ENCODE peak calls at places on chromosomes 12 and 14, in eight cellular contexts. One of them, this sample, is unnamed.

GRCh38 chr12:113271853-113272561 is 50.7 kb downstream of the TPCN1 start:
- DNase-seq in epithelial cell of proximal tubule: peak
- DNase-seq in fibroblast of lung: peak
- DNase-seq in bronchial epithelial cell: peak
- DNase-seq in AG09309: peak
- DNase-seq in fibroblast of mammary gland: peak
- DNase-seq in thoracic aorta: peak
- DNase-seq in AG04450: peak
- DNase-seq in this sample: peak

GRCh38 chr14:101197595-101198397 is 294.3 kb upstream of the RTL1 start:
- DNase-seq in fibroblast of mammary gland: no peak
- DNase-seq in bronchial epithelial cell: no peak
- DNase-seq in epithelial cell of proximal tubule: no peak
- DNase-seq in fibroblast of lung: no peak
- DNase-seq in AG04450: no peak
- DNase-seq in AG09309: no peak
- DNase-seq in thoracic aorta: no peak
- DNase-seq in this sample: no peak

GRCh38 chr14:65237956-65238355 is 135.6 kb upstream of the MAX start:
- DNase-seq in AG09309: no peak
- DNase-seq in thoracic aorta: no peak
- DNase-seq in bronchial epithelial cell: no peak
- DNase-seq in epithelial cell of proximal tubule: no peak
- DNase-seq in fibroblast of lung: peak
- DNase-seq in AG04450: no peak
- DNase-seq in fibroblast of mammary gland: no peak
- DNase-seq in this sample: no peak

GRCh38 chr12:125552223-125552747 is 487.1 kb downstream of the AACS start:
- DNase-seq in fibroblast of lung: no peak
- DNase-seq in thoracic aorta: no peak
- DNase-seq in AG04450: no peak
- DNase-seq in epithelial cell of proximal tubule: no peak
- DNase-seq in bronchial epithelial cell: no peak
- DNase-seq in fibroblast of mammary gland: no peak
- DNase-seq in AG09309: no peak
- DNase-seq in this sample: no peak

GRCh38 chr12:49304161-49304560 is 9.2 kb downstream of the PRPH start:
- DNase-seq in AG09309: peak
- DNase-seq in fibroblast of mammary gland: peak
- DNase-seq in epithelial cell of proximal tubule: no peak
- DNase-seq in bronchial epithelial cell: no peak
- DNase-seq in AG04450: peak
- DNase-seq in fibroblast of lung: peak
- DNase-seq in thoracic aorta: no peak
- DNase-seq in this sample: peak

GRCh38 chr12:84920331-84920730 is 7.7 kb upstream of the SLC6A15 start:
- DNase-seq in AG04450: no peak
- DNase-seq in fibroblast of lung: peak
- DNase-seq in epithelial cell of proximal tubule: no peak
- DNase-seq in thoracic aorta: no peak
- DNase-seq in fibroblast of mammary gland: peak
- DNase-seq in bronchial epithelial cell: peak
- DNase-seq in AG09309: no peak
- DNase-seq in this sample: peak

GRCh38 chr14:55157080-55157479 is 28.0 kb downstream of the LGALS3 start:
- DNase-seq in thoracic aorta: no peak
- DNase-seq in AG09309: no peak
- DNase-seq in epithelial cell of proximal tubule: no peak
- DNase-seq in AG04450: no peak
- DNase-seq in bronchial epithelial cell: no peak
- DNase-seq in fibroblast of lung: no peak
- DNase-seq in fibroblast of mammary gland: no peak
- DNase-seq in this sample: no peak

GRCh38 chr14:90298230-90298629 is 33.5 kb downstream of the NRDE2 start:
- DNase-seq in fibroblast of lung: no peak
- DNase-seq in thoracic aorta: no peak
- DNase-seq in epithelial cell of proximal tubule: no peak
- DNase-seq in bronchial epithelial cell: no peak
- DNase-seq in AG09309: no peak
- DNase-seq in AG04450: no peak
- DNase-seq in fibroblast of mammary gland: no peak
- DNase-seq in this sample: no peak

GRCh38 chr12:43882578-43883178 is 46.8 kb downstream of the TMEM117 start:
- DNase-seq in fibroblast of lung: peak
- DNase-seq in AG09309: peak
- DNase-seq in bronchial epithelial cell: peak
- DNase-seq in fibroblast of mammary gland: peak
- DNase-seq in epithelial cell of proximal tubule: peak
- DNase-seq in thoracic aorta: no peak
- DNase-seq in AG04450: peak
- DNase-seq in this sample: peak

DNA sequence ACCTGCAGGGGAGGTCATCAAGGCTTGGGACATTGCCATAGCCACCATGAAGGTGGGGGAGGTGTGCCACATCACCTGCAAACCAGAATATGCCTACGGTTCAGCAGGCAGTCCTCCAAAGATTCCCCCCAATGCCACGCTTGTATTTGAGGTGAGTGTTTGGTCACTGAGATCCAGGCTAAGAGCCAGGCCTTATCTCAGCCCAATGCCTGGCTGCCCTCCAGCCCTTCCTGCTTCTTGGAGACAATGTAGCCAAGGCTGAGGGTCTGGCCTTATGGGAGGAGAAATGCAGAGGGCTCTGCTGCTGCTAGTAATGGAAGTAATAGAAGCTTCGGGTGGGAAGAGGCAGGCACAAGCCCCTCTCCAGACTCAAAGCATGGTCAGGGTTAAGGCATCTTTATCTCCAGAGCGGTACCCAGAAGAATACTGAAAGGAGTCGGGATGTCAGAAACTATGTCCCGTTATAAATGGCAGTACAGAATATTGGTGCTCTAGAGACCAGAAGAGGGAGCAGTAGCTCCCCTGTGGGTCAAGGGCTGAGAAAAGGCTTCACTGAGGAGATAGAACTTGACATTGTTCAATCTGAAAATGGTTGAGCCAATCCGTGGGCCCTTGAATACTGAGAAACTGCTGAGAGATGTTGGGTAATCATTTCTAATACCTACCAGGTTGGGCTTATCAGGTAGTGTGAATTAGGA is 3.1 kb downstream of the FKBP4 start:
- DNase-seq in AG09309: no peak
- DNase-seq in epithelial cell of proximal tubule: no peak
- DNase-seq in fibroblast of lung: peak
- DNase-seq in fibroblast of mammary gland: no peak
- DNase-seq in AG04450: no peak
- DNase-seq in thoracic aorta: no peak
- DNase-seq in bronchial epithelial cell: no peak
- DNase-seq in this sample: peak
- TF ChIP-seq CTCF in AG09309: peak
- TF ChIP-seq CTCF in epithelial cell of proximal tubule: peak
- TF ChIP-seq CTCF in fibroblast of lung: no peak
- TF ChIP-seq CTCF in fibroblast of mammary gland: peak
- TF ChIP-seq CTCF in AG04450: peak
- TF ChIP-seq CTCF in thoracic aorta: no peak
- TF ChIP-seq CTCF in bronchial epithelial cell: peak
- TF ChIP-seq CTCF in this sample: peak

DNA sequence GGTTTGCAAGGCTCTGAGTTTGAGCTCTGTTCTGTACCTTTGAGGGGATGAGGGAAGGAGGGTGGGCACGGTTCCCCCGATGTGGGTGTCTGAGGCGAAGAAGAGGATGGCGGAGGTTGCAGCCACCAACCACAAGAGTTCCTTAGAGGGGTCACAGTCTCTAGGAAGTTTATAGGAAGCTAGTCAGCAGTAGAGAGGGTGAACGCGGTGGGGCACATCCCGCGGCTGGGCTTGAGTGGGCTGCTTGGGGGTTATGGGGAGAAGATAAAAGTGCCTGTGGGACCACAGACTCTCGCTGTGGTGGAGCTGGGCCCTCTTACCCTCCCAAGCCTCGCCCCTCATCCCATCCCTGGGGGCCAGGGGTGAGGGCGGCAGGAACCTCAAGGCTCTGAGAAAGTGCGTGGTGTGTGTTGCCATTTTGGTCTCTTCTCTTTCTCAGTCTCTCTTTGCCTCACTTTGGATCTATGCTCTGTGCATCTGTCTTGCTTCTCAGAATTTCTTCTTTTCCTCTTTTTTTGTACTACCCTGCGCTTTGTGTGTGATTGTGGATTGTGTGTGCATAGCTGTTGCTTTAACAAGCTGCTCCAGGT is 2.7 kb downstream of the CD4 start:
- DNase-seq in thoracic aorta: no peak
- DNase-seq in fibroblast of lung: no peak
- DNase-seq in bronchial epithelial cell: no peak
- DNase-seq in AG04450: no peak
- DNase-seq in fibroblast of mammary gland: no peak
- DNase-seq in AG09309: no peak
- DNase-seq in epithelial cell of proximal tubule: no peak
- DNase-seq in this sample: no peak
- H3K4me3 ChIP-seq in thoracic aorta: peak
- H3K4me3 ChIP-seq in fibroblast of lung: peak
- H3K4me3 ChIP-seq in bronchial epithelial cell: no peak
- H3K4me3 ChIP-seq in AG04450: no peak
- H3K4me3 ChIP-seq in fibroblast of mammary gland: no peak
- H3K4me3 ChIP-seq in AG09309: no peak
- H3K4me3 ChIP-seq in epithelial cell of proximal tubule: no peak
- H3K4me3 ChIP-seq in this sample: no peak

GRCh38 chr14:103298620-103299019 is 35.4 kb upstream of the EIF5 start:
- DNase-seq in fibroblast of lung: no peak
- DNase-seq in epithelial cell of proximal tubule: no peak
- DNase-seq in AG09309: no peak
- DNase-seq in AG04450: no peak
- DNase-seq in thoracic aorta: no peak
- DNase-seq in fibroblast of mammary gland: no peak
- DNase-seq in bronchial epithelial cell: no peak
- DNase-seq in this sample: no peak
- TF ChIP-seq CTCF in fibroblast of lung: no peak
- TF ChIP-seq CTCF in epithelial cell of proximal tubule: no peak
- TF ChIP-seq CTCF in AG09309: no peak
- TF ChIP-seq CTCF in AG04450: no peak
- TF ChIP-seq CTCF in thoracic aorta: no peak
- TF ChIP-seq CTCF in fibroblast of mammary gland: no peak
- TF ChIP-seq CTCF in bronchial epithelial cell: no peak
- TF ChIP-seq CTCF in this sample: no peak

GRCh38 chr14:104970231-104971068 is 7.7 kb downstream of the AHNAK2 start:
- DNase-seq in epithelial cell of proximal tubule: no peak
- DNase-seq in bronchial epithelial cell: peak
- DNase-seq in fibroblast of lung: peak
- DNase-seq in AG04450: peak
- DNase-seq in fibroblast of mammary gland: peak
- DNase-seq in thoracic aorta: no peak
- DNase-seq in AG09309: peak
- DNase-seq in this sample: peak
- H3K4me3 ChIP-seq in epithelial cell of proximal tubule: peak
- H3K4me3 ChIP-seq in bronchial epithelial cell: peak
- H3K4me3 ChIP-seq in fibroblast of lung: peak
- H3K4me3 ChIP-seq in AG04450: peak
- H3K4me3 ChIP-seq in fibroblast of mammary gland: peak
- H3K4me3 ChIP-seq in thoracic aorta: no peak
- H3K4me3 ChIP-seq in AG09309: peak
- H3K4me3 ChIP-seq in this sample: no peak

DNA sequence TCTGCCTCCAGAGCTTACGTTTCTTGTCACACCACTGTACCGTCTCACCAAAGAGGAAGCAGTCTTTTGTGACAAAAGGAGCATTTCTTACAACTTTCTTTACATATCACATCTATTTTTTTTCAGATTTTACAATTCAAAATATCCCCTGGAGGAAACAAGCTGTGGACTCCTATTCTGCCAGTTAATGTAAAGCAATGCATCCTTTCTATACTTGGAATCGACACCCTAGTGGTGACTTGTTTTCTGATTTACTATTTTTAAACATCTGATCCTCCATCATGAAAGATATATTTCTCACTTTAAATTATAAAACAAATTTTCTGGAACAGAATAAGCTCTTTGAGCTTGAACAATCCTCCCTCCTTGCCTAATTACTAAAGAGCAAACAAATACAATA is 34.8 kb downstream of the AICDA start:
- DNase-seq in fibroblast of lung: no peak
- DNase-seq in thoracic aorta: no peak
- DNase-seq in fibroblast of mammary gland: no peak
- DNase-seq in AG04450: no peak
- DNase-seq in bronchial epithelial cell: no peak
- DNase-seq in epithelial cell of proximal tubule: no peak
- DNase-seq in AG09309: no peak
- DNase-seq in this sample: no peak
- TF ChIP-seq CTCF in fibroblast of lung: no peak
- TF ChIP-seq CTCF in thoracic aorta: no peak
- TF ChIP-seq CTCF in fibroblast of mammary gland: no peak
- TF ChIP-seq CTCF in AG04450: no peak
- TF ChIP-seq CTCF in bronchial epithelial cell: no peak
- TF ChIP-seq CTCF in epithelial cell of proximal tubule: no peak
- TF ChIP-seq CTCF in AG09309: no peak
- TF ChIP-seq CTCF in this sample: no peak